ENCODE peak calls at places on chromosomes 16 and 17, in five cellular contexts. One of them, this sample, is unnamed.

GRCh38 chr16:21167360-21167759 is 8.9 kb downstream of the LDAF1 start:
- DNase-seq in transverse colon: no peak
- DNase-seq in HepG2: no peak
- DNase-seq in GM12891: no peak
- DNase-seq in esophagus muscularis mucosa: no peak
- DNase-seq in this sample: no peak

GRCh38 chr17:50615818-50616217 is 18.9 kb upstream of the ABCC3 start:
- DNase-seq in transverse colon: no peak
- DNase-seq in HepG2: no peak
- DNase-seq in GM12891: no peak
- DNase-seq in esophagus muscularis mucosa: no peak
- DNase-seq in this sample: no peak

GRCh38 chr17:42484304-42484703 is 25.6 kb downstream of the ATP6V0A1 start:
- DNase-seq in transverse colon: peak; percentile 41
- DNase-seq in HepG2: peak; percentile 99
- DNase-seq in GM12891: peak; percentile 32
- DNase-seq in esophagus muscularis mucosa: no peak
- DNase-seq in this sample: no peak

GRCh38 chr17:27530791-27531391 is 74.6 kb downstream of the KSR1 start:
- DNase-seq in transverse colon: no peak
- DNase-seq in HepG2: peak; percentile 34
- DNase-seq in GM12891: no peak
- DNase-seq in esophagus muscularis mucosa: no peak
- DNase-seq in this sample: no peak

GRCh38 chr16:51822471-51822870 is 671.4 kb upstream of the SALL1 start:
- DNase-seq in transverse colon: no peak
- DNase-seq in HepG2: no peak
- DNase-seq in GM12891: no peak
- DNase-seq in esophagus muscularis mucosa: no peak
- DNase-seq in this sample: no peak

GRCh38 chr17:17413821-17414220 is 63.0 kb upstream of the MED9 start:
- DNase-seq in transverse colon: no peak
- DNase-seq in HepG2: no peak
- DNase-seq in GM12891: no peak
- DNase-seq in esophagus muscularis mucosa: no peak
- DNase-seq in this sample: no peak

GRCh38 chr16:71627631-71628236 is 1.8 kb downstream of the MARVELD3 start:
- DNase-seq in transverse colon: peak; percentile 28
- DNase-seq in HepG2: no peak
- DNase-seq in GM12891: no peak
- DNase-seq in esophagus muscularis mucosa: no peak
- DNase-seq in this sample: no peak

GRCh38 chr17:62986549-62986948 is 20.5 kb downstream of the TANC2 start:
- DNase-seq in transverse colon: no peak
- DNase-seq in HepG2: no peak
- DNase-seq in GM12891: no peak
- DNase-seq in esophagus muscularis mucosa: no peak
- DNase-seq in this sample: no peak

DNA sequence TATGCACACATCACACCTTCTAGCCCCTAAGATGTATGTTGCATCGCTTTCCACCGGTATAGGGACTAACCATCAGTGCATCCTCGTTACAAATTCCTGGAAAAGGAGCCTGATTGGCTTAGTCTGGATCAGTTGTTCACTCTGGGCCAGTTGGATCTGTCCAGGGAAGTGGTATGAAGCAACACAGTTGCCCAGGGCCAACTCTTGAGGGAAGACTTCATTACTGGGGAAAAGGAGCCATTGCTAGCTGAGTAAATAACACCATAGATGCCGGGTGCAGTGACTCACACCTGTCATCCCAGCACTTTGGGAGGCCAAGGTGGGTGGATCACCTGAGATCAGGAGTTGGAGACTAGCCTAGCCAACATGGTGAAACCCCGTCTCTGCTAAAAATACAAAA is 275.2 kb upstream of the RBFOX1 start:
- DNase-seq in transverse colon: no peak
- DNase-seq in HepG2: no peak
- DNase-seq in GM12891: no peak
- DNase-seq in esophagus muscularis mucosa: no peak
- DNase-seq in this sample: no peak
- TF ChIP-seq POLR2AphosphoS5 in transverse colon: no peak
- TF ChIP-seq POLR2AphosphoS5 in HepG2: no peak
- TF ChIP-seq POLR2AphosphoS5 in GM12891: no peak
- TF ChIP-seq POLR2AphosphoS5 in esophagus muscularis mucosa: no peak
- TF ChIP-seq POLR2AphosphoS5 in this sample: no peak

GRCh38 chr17:81566461-81567126 is 14.4 kb upstream of the FAAP100 start:
- DNase-seq in transverse colon: peak; percentile 73
- DNase-seq in HepG2: no peak
- DNase-seq in GM12891: no peak
- DNase-seq in esophagus muscularis mucosa: no peak
- DNase-seq in this sample: no peak

GRCh38 chr17:81564778-81565177 is 12.6 kb upstream of the FAAP100 start:
- DNase-seq in transverse colon: no peak
- DNase-seq in HepG2: no peak
- DNase-seq in GM12891: no peak
- DNase-seq in esophagus muscularis mucosa: no peak
- DNase-seq in this sample: no peak

GRCh38 chr17:81565231-81565630 is 13.1 kb upstream of the FAAP100 start:
- DNase-seq in transverse colon: no peak
- DNase-seq in HepG2: no peak
- DNase-seq in GM12891: no peak
- DNase-seq in esophagus muscularis mucosa: no peak
- DNase-seq in this sample: no peak

GRCh38 chr17:81561494-81561885 is 9.3 kb upstream of the FAAP100 start:
- DNase-seq in transverse colon: no peak
- DNase-seq in HepG2: no peak
- DNase-seq in GM12891: no peak
- DNase-seq in esophagus muscularis mucosa: no peak
- DNase-seq in this sample: no peak

DNA sequence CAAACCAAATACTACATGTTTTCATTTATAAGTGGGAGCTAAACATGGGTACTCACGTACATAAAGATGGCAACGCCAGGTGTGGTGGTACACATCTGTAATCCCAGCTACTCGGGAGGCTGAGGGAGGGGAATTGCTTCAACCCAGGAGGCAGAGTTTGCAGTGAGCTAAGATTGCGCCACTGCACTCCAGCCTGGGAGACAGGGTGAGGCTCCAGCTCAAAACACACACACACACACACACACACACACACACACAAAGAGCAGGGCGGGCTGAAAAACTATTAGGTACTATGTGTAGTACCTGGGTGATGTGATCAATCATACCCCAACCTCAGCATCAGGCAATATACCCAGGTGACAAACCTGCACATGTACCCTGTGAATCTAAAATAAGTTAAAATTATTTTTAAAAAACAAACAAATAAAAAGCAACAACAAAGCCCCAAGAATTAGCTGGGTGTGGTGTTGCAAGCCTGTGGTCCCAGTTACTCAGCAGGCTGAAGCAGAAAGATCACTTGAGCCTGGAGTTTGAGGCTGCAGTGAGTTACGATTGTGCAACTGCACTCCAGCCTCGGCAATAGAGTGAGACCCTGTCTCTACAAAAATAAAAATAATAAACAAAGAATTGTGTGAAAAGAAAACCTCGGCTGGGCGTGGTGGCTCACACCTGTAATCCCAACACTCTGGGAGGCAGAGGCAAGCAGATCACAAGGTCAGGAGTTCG is 11.9 kb upstream of the FAAP100 start:
- DNase-seq in transverse colon: no peak
- DNase-seq in HepG2: no peak
- DNase-seq in GM12891: no peak
- DNase-seq in esophagus muscularis mucosa: no peak
- DNase-seq in this sample: no peak
- TF ChIP-seq POLR2AphosphoS5 in transverse colon: no peak
- TF ChIP-seq POLR2AphosphoS5 in HepG2: no peak
- TF ChIP-seq POLR2AphosphoS5 in GM12891: no peak
- TF ChIP-seq POLR2AphosphoS5 in esophagus muscularis mucosa: no peak
- TF ChIP-seq POLR2AphosphoS5 in this sample: no peak

GRCh38 chr16:74305286-74305685 is 8.7 kb downstream of the PSMD7 start:
- DNase-seq in transverse colon: no peak
- DNase-seq in HepG2: no peak
- DNase-seq in GM12891: no peak
- DNase-seq in esophagus muscularis mucosa: no peak
- DNase-seq in this sample: no peak
- TF ChIP-seq POLR2AphosphoS5 in transverse colon: no peak
- TF ChIP-seq POLR2AphosphoS5 in HepG2: no peak
- TF ChIP-seq POLR2AphosphoS5 in GM12891: no peak
- TF ChIP-seq POLR2AphosphoS5 in esophagus muscularis mucosa: no peak
- TF ChIP-seq POLR2AphosphoS5 in this sample: no peak

DNA sequence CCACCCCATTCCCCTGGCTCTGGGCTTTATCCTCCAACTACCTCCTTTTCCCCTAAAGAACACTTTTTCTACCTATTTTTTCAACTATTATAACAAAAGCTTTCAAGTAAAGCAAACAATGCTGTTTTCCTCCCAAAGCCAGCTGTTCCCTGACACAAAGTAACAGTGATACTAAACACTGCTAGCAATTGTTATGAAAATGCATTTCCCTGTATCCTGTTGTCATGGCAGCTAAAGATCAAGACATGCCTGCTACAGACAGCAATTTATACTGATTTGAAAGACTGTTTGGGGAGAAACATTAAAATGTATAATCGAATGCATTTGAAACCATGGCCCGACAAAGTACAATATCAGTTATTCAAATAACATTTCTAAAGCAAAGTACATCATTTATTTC is 89.2 kb downstream of the CHD9NB start:
- DNase-seq in transverse colon: no peak
- DNase-seq in HepG2: no peak
- DNase-seq in GM12891: no peak
- DNase-seq in esophagus muscularis mucosa: no peak
- DNase-seq in this sample: no peak
- TF ChIP-seq POLR2AphosphoS5 in transverse colon: no peak
- TF ChIP-seq POLR2AphosphoS5 in HepG2: no peak
- TF ChIP-seq POLR2AphosphoS5 in GM12891: no peak
- TF ChIP-seq POLR2AphosphoS5 in esophagus muscularis mucosa: no peak
- TF ChIP-seq POLR2AphosphoS5 in this sample: no peak

GRCh38 chr16:68244481-68244902 is 681 bp upstream of the PLA2G15 start:
- DNase-seq in transverse colon: no peak
- DNase-seq in HepG2: no peak
- DNase-seq in GM12891: no peak
- DNase-seq in esophagus muscularis mucosa: no peak
- DNase-seq in this sample: no peak

GRCh38 chr16:68242926-68243858 is 2.0 kb upstream of the PLA2G15 start:
- DNase-seq in transverse colon: no peak
- DNase-seq in HepG2: no peak
- DNase-seq in GM12891: no peak
- DNase-seq in esophagus muscularis mucosa: no peak
- DNase-seq in this sample: no peak

GRCh38 chr16:68246671-68247070 is 1.5 kb downstream of the PLA2G15 start:
- DNase-seq in transverse colon: no peak
- DNase-seq in HepG2: no peak
- DNase-seq in GM12891: no peak
- DNase-seq in esophagus muscularis mucosa: no peak
- DNase-seq in this sample: no peak

GRCh38 chr16:68246121-68246520 is 948 bp downstream of the PLA2G15 start:
- DNase-seq in transverse colon: no peak
- DNase-seq in HepG2: no peak
- DNase-seq in GM12891: no peak
- DNase-seq in esophagus muscularis mucosa: no peak
- DNase-seq in this sample: no peak

DNA sequence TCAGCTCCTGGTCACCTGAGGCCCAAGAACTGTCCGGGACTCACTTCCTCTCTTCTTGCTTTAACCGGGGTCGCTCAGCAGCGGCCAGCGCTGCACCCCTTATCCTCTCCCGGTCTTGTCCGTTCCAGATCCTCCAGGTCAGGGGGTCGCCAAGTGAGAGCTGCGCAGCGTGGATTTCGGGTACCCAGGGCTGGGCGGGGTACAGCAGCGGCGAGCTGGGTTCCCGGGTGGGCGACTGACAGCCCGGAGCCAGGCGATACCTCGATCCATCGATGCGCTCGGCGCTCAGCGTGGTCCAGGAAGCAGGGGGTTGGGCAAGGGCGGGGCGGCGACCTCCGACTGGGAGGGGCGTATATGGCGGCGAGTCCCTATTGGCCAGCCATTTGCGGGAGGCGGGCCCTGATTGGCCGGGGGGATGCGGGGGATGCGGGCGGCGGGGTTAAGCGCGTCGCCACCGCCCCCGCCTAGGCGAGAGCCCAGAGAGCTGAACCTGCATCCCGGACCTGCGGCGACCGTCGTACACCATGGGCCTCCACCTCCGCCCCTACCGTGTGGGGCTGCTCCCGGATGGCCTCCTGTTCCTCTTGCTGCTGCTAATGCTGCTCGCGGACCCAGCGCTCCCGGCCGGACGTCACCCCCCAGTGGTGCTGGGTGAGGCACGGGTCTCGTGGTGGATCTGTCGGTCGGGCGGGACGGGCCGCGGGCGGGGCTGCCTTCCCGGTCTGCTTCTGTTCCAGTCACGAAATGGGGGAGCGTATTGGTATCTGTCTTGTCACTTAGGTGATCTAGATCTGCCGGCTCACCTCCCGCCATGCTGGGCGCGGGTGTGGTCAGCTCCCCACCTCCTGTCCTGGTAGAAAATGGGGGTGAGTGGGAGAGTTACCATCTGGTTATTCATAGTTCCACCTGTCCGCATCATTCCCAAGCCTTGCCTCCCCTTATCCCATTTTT is at the start of gene PLA2G15:
- DNase-seq in transverse colon: peak; percentile 98
- DNase-seq in HepG2: peak; percentile 87
- DNase-seq in GM12891: peak; percentile 98
- DNase-seq in esophagus muscularis mucosa: peak; percentile 99
- DNase-seq in this sample: peak; percentile 98
- TF ChIP-seq POLR2AphosphoS5 in transverse colon: peak; percentile 62
- TF ChIP-seq POLR2AphosphoS5 in HepG2: no peak
- TF ChIP-seq POLR2AphosphoS5 in GM12891: peak; percentile 63
- TF ChIP-seq POLR2AphosphoS5 in esophagus muscularis mucosa: peak; percentile 72
- TF ChIP-seq POLR2AphosphoS5 in this sample: peak; percentile 51